ENCODE peak calls at places on chromosomes 7 and 10, in six cellular contexts. S is mesenchymal stem cell, T is mesendoderm, A is neuronal stem cell, Q is IMR-90, X is H1. B is an unnamed sample.

GRCh38 chr10:125023269-125023668 is 81.3 kb downstream of the ZRANB1 start:
- DNase-seq in S (no peak), T (no peak), A (no peak), Q (no peak), X (no peak), B (peak)

GRCh38 chr7:26964409-26964808 is 100.0 kb upstream of the SKAP2 start:
- DNase-seq in S (no peak), T (no peak), A (no peak), Q (no peak), X (no peak), B (no peak)

GRCh38 chr7:151754142-151754590 is 122.7 kb downstream of the PRKAG2 start:
- DNase-seq in S (peak), T (peak), A (peak), Q (peak), X (peak), B (peak)

GRCh38 chr10:125629758-125630376 is 53.1 kb downstream of the TEX36 start:
- DNase-seq in S (peak), T (peak), A (no peak), Q (peak), X (no peak), B (peak)

GRCh38 chr7:140294454-140294853 is 103.9 kb downstream of the SLC37A3 start:
- DNase-seq in S (no peak), T (no peak), A (no peak), Q (no peak), X (no peak), B (no peak)

GRCh38 chr7:112421666-112422486 is 28.4 kb upstream of the IFRD1 start:
- DNase-seq in S (no peak), T (peak), A (no peak), Q (no peak), X (no peak), B (no peak)

GRCh38 chr10:47262606-47263295 is 37.2 kb upstream of the GDF10 start:
- DNase-seq in S (no peak), T (no peak), A (no peak), Q (peak), X (no peak), B (peak)

GRCh38 chr7:157490465-157490912 is 153.7 kb downstream of the DNAJB6 start:
- DNase-seq in S (peak), T (no peak), A (no peak), Q (peak), X (no peak), B (peak)

GRCh38 chr7:44386139-44386913 is 60.9 kb upstream of the CAMK2B start:
- DNase-seq in S (no peak), T (no peak), A (no peak), Q (peak), X (no peak), B (no peak)

GRCh38 chr10:58952162-58952561 is 224.3 kb upstream of the PHYHIPL start:
- DNase-seq in S (no peak), T (no peak), A (no peak), Q (no peak), X (no peak), B (no peak)

GRCh38 chr7:50587737-50588136 is 22.5 kb upstream of the DDC start:
- DNase-seq in S (no peak), T (no peak), A (no peak), Q (no peak), X (no peak), B (no peak)

GRCh38 chr7:98760201-98760651 is 109.6 kb downstream of the TMEM130 start:
- DNase-seq in S (no peak), T (no peak), A (no peak), Q (no peak), X (no peak), B (no peak)
- H3K27ac ChIP-seq in S (no peak), T (no peak), A (no peak), Q (no peak), X (no peak), B (no peak)

GRCh38 chr7:7687800-7688199 is 30.6 kb downstream of the RPA3 start:
- DNase-seq in S (no peak), T (no peak), A (no peak), Q (no peak), X (no peak), B (no peak)
- H3K4me3 ChIP-seq in S (no peak), T (no peak), A (no peak), Q (no peak), X (no peak), B (no peak)

DNA sequence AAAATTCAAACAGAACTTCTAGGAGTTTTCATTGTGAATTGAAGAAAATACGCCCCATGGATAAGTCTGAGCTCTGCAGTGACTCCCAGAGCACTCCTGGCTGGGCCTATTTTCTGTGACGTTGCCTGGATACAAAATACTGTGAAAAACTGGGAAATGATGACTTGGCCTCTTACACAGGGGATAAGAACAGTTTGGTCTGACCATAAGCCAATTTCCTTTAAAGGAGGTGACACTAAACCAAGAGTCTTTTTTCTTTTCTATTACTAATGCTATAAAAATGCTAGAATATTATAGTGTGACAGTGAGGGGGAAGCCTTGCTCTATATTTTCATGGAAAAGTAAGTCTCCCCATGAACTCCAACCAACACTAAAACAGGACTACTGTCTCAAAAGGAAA is 45.6 kb downstream of the MYOF start:
- DNase-seq in S (peak), T (peak), A (no peak), Q (peak), X (no peak), B (peak)
- H3K4ac ChIP-seq in S (peak), T (peak), A (no peak), Q (peak), X (no peak), B (peak)

GRCh38 chr7:77242535-77242934 is 42.9 kb upstream of the FGL2 start:
- DNase-seq in S (no peak), T (no peak), A (no peak), Q (no peak), X (no peak), B (no peak)

GRCh38 chr7:77245015-77245755 is 45.6 kb upstream of the FGL2 start:
- DNase-seq in S (no peak), T (no peak), A (no peak), Q (no peak), X (no peak), B (peak)

GRCh38 chr7:77244222-77244934 is 44.8 kb upstream of the FGL2 start:
- DNase-seq in S (no peak), T (no peak), A (no peak), Q (peak), X (no peak), B (no peak)

GRCh38 chr7:77239471-77239870 is 39.9 kb upstream of the FGL2 start:
- DNase-seq in S (no peak), T (no peak), A (no peak), Q (no peak), X (no peak), B (no peak)

DNA sequence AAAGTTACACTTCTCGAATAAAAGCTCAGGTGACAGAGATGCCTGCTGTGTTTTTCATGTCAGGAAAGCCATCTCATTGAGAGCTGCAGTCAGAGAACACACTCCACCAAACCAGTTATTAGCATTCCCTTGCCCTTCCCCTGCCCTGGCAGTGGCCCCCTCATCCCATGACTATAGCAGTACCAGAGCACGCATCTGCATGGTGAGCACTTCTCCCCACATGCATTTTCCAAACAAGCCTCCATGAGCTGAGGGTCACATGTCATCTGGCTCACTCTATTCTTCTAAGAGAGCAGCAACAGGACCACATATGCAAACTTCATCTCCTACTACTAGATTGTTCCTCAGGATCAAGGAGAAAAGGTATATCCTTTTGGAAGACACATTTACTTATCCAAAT is 42.4 kb upstream of the FGL2 start:
- DNase-seq in S (no peak), T (no peak), A (no peak), Q (no peak), X (no peak), B (no peak)
- H3K27ac ChIP-seq in S (no peak), T (no peak), A (no peak), Q (no peak), X (no peak), B (no peak)

B was measured in trophoblast cell.